ENCODE peak calls at places on chromosomes 7 and 10, in nine cellular contexts. One of them, this sample, is unnamed.

GRCh38 chr7:78326870-78327269 is 528.3 kb downstream of the PHTF2 start:
- DNase-seq in OCI-LY7: no peak
- DNase-seq in effector memory CD4-positive, alpha-beta T cell: no peak
- DNase-seq in fibroblast of lung: no peak
- DNase-seq in right atrium auricular region: no peak
- DNase-seq in NB4: no peak
- DNase-seq in AG10803: peak; percentile 55
- DNase-seq in neuronal stem cell: no peak
- DNase-seq in tibial artery: no peak
- DNase-seq in this sample: peak; percentile 4

GRCh38 chr10:100362570-100363496 is 15.8 kb downstream of the SCD start:
- DNase-seq in AG10803: no peak
- DNase-seq in fibroblast of lung: no peak
- DNase-seq in tibial artery: no peak
- DNase-seq in OCI-LY7: no peak
- DNase-seq in effector memory CD4-positive, alpha-beta T cell: no peak
- DNase-seq in neuronal stem cell: no peak
- DNase-seq in right atrium auricular region: no peak
- DNase-seq in NB4: no peak
- DNase-seq in this sample: no peak

GRCh38 chr7:94005753-94006152 is 1.6 kb upstream of the BET1 start:
- DNase-seq in fibroblast of lung: no peak
- DNase-seq in neuronal stem cell: no peak
- DNase-seq in right atrium auricular region: no peak
- DNase-seq in effector memory CD4-positive, alpha-beta T cell: no peak
- DNase-seq in NB4: no peak
- DNase-seq in tibial artery: no peak
- DNase-seq in OCI-LY7: no peak
- DNase-seq in AG10803: no peak
- DNase-seq in this sample: no peak

GRCh38 chr7:95577137-95577536 is 19.2 kb downstream of the PDK4 start:
- DNase-seq in tibial artery: no peak
- DNase-seq in OCI-LY7: no peak
- DNase-seq in NB4: no peak
- DNase-seq in right atrium auricular region: no peak
- DNase-seq in neuronal stem cell: no peak
- DNase-seq in AG10803: no peak
- DNase-seq in fibroblast of lung: no peak
- DNase-seq in effector memory CD4-positive, alpha-beta T cell: no peak
- DNase-seq in this sample: no peak

GRCh38 chr7:80057503-80057902 is 77.1 kb upstream of the GNAI1 start:
- DNase-seq in tibial artery: no peak
- DNase-seq in fibroblast of lung: no peak
- DNase-seq in AG10803: no peak
- DNase-seq in neuronal stem cell: no peak
- DNase-seq in OCI-LY7: no peak
- DNase-seq in NB4: no peak
- DNase-seq in effector memory CD4-positive, alpha-beta T cell: no peak
- DNase-seq in right atrium auricular region: no peak
- DNase-seq in this sample: no peak

GRCh38 chr7:39838326-39838725 is 111.7 kb upstream of the CDK13 start:
- DNase-seq in fibroblast of lung: peak; percentile 75
- DNase-seq in OCI-LY7: peak; percentile 1
- DNase-seq in AG10803: no peak
- DNase-seq in right atrium auricular region: no peak
- DNase-seq in effector memory CD4-positive, alpha-beta T cell: no peak
- DNase-seq in neuronal stem cell: no peak
- DNase-seq in tibial artery: no peak
- DNase-seq in NB4: peak; percentile 65
- DNase-seq in this sample: peak; percentile 21

GRCh38 chr7:106518986-106519385 is 142.0 kb downstream of the CCDC71L start:
- DNase-seq in right atrium auricular region: no peak
- DNase-seq in fibroblast of lung: no peak
- DNase-seq in OCI-LY7: no peak
- DNase-seq in effector memory CD4-positive, alpha-beta T cell: no peak
- DNase-seq in tibial artery: no peak
- DNase-seq in AG10803: no peak
- DNase-seq in neuronal stem cell: no peak
- DNase-seq in NB4: no peak
- DNase-seq in this sample: peak; percentile 34

GRCh38 chr10:97479939-97480338 is 18.3 kb downstream of the MMS19 start:
- DNase-seq in tibial artery: no peak
- DNase-seq in fibroblast of lung: no peak
- DNase-seq in right atrium auricular region: no peak
- DNase-seq in NB4: peak; percentile 51
- DNase-seq in AG10803: no peak
- DNase-seq in neuronal stem cell: peak; percentile 32
- DNase-seq in OCI-LY7: no peak
- DNase-seq in effector memory CD4-positive, alpha-beta T cell: no peak
- DNase-seq in this sample: no peak

GRCh38 chr7:128017460-128017859 is 13.8 kb downstream of the LRRC4 start:
- DNase-seq in effector memory CD4-positive, alpha-beta T cell: no peak
- DNase-seq in tibial artery: no peak
- DNase-seq in right atrium auricular region: no peak
- DNase-seq in OCI-LY7: no peak
- DNase-seq in fibroblast of lung: no peak
- DNase-seq in AG10803: no peak
- DNase-seq in NB4: no peak
- DNase-seq in neuronal stem cell: no peak
- DNase-seq in this sample: no peak

GRCh38 chr10:62038609-62039190 is 137.2 kb downstream of the ARID5B start:
- DNase-seq in neuronal stem cell: peak; percentile 54
- DNase-seq in tibial artery: peak; percentile 87
- DNase-seq in NB4: peak; percentile 75
- DNase-seq in right atrium auricular region: peak; percentile 77
- DNase-seq in effector memory CD4-positive, alpha-beta T cell: peak; percentile 57
- DNase-seq in fibroblast of lung: peak; percentile 84
- DNase-seq in AG10803: peak; percentile 75
- DNase-seq in OCI-LY7: peak; percentile 85
- DNase-seq in this sample: peak; percentile 85

GRCh38 chr10:88886557-88886956 is 6.5 kb downstream of the STAMBPL1 start:
- DNase-seq in effector memory CD4-positive, alpha-beta T cell: no peak
- DNase-seq in NB4: peak; percentile 40
- DNase-seq in OCI-LY7: peak; percentile 78
- DNase-seq in tibial artery: no peak
- DNase-seq in AG10803: no peak
- DNase-seq in fibroblast of lung: no peak
- DNase-seq in neuronal stem cell: no peak
- DNase-seq in right atrium auricular region: no peak
- DNase-seq in this sample: no peak

GRCh38 chr10:120011359-120012132 is 119.0 kb downstream of the SEC23IP start:
- DNase-seq in AG10803: no peak
- DNase-seq in fibroblast of lung: no peak
- DNase-seq in effector memory CD4-positive, alpha-beta T cell: no peak
- DNase-seq in right atrium auricular region: no peak
- DNase-seq in OCI-LY7: no peak
- DNase-seq in neuronal stem cell: no peak
- DNase-seq in NB4: no peak
- DNase-seq in tibial artery: no peak
- DNase-seq in this sample: no peak

GRCh38 chr7:138979988-138980574 is 1.1 kb downstream of the KIAA1549 start:
- DNase-seq in NB4: no peak
- DNase-seq in AG10803: peak; percentile 18
- DNase-seq in OCI-LY7: no peak
- DNase-seq in effector memory CD4-positive, alpha-beta T cell: no peak
- DNase-seq in right atrium auricular region: no peak
- DNase-seq in neuronal stem cell: no peak
- DNase-seq in tibial artery: no peak
- DNase-seq in fibroblast of lung: no peak
- DNase-seq in this sample: peak; percentile 26

GRCh38 chr7:104980969-104981670 is 32.9 kb upstream of the KMT2E start:
- DNase-seq in OCI-LY7: peak; percentile 84
- DNase-seq in effector memory CD4-positive, alpha-beta T cell: no peak
- DNase-seq in right atrium auricular region: no peak
- DNase-seq in AG10803: peak; percentile 51
- DNase-seq in fibroblast of lung: peak; percentile 71
- DNase-seq in NB4: peak; percentile 77
- DNase-seq in neuronal stem cell: peak; percentile 30
- DNase-seq in tibial artery: no peak
- DNase-seq in this sample: peak; percentile 74

GRCh38 chr7:116212859-116213258 is 2.5 kb downstream of the TES start:
- DNase-seq in NB4: no peak
- DNase-seq in right atrium auricular region: no peak
- DNase-seq in fibroblast of lung: peak; percentile 75
- DNase-seq in neuronal stem cell: no peak
- DNase-seq in AG10803: peak; percentile 91
- DNase-seq in OCI-LY7: no peak
- DNase-seq in effector memory CD4-positive, alpha-beta T cell: no peak
- DNase-seq in tibial artery: no peak
- DNase-seq in this sample: peak; percentile 63
- H3K4me3 ChIP-seq in NB4: no peak overlapping the region
- H3K4me3 ChIP-seq in right atrium auricular region: peak overlapping the region; percentile 67
- H3K4me3 ChIP-seq in fibroblast of lung: peak overlapping the region; percentile 82
- H3K4me3 ChIP-seq in neuronal stem cell: no peak overlapping the region
- H3K4me3 ChIP-seq in AG10803: peak overlapping the region; percentile 78
- H3K4me3 ChIP-seq in OCI-LY7: no peak overlapping the region
- H3K4me3 ChIP-seq in effector memory CD4-positive, alpha-beta T cell: peak overlapping the region; percentile 74
- H3K4me3 ChIP-seq in tibial artery: peak overlapping the region; percentile 80
- H3K4me3 ChIP-seq in this sample: no peak overlapping the region

DNA sequence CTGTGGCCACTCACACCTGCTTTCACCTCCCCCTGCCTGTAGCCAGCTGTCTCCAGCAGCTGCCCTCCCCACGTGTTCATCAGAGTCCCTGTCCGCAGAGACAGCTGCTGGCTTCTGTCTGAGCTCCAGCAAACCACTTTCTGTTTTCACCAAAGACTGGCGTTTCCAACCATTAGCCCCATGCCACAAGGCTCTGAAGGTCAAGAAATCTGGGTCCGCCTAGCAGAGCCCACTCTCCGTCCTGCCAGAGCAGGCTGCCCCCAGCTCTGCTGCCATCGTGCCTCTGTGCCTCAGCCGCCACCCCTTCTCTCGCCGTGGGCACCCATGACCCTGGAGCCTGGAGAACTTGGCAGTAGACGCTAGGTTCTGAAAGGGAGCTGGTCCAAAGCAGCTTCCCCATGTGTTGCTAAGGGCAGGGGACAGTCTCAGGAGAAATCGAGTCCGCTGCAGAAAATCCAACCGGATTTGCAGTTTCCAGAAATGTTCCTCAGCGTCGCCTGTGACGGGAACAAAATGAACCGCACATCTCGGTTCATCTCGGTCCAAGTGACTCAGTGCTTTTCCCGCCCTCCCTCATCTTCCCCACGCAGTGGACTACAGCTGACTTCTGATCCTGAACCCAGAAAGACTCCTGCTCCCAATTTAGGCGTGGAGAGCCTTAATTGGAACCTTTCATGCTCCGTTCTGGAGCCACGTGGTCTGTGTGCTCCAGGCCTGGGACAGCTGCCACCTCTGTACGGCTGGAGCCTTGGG is 28.0 kb downstream of the TMEM120A start:
- DNase-seq in OCI-LY7: no peak
- DNase-seq in NB4: no peak
- DNase-seq in neuronal stem cell: no peak
- DNase-seq in tibial artery: peak; percentile 94
- DNase-seq in effector memory CD4-positive, alpha-beta T cell: no peak
- DNase-seq in right atrium auricular region: peak; percentile 90
- DNase-seq in AG10803: peak; percentile 81
- DNase-seq in fibroblast of lung: peak; percentile 51
- DNase-seq in this sample: peak; percentile 51
- H3K4me3 ChIP-seq in OCI-LY7: no peak overlapping the region
- H3K4me3 ChIP-seq in NB4: no peak overlapping the region
- H3K4me3 ChIP-seq in neuronal stem cell: no peak overlapping the region
- H3K4me3 ChIP-seq in tibial artery: peak overlapping the region; percentile 41
- H3K4me3 ChIP-seq in effector memory CD4-positive, alpha-beta T cell: no peak overlapping the region
- H3K4me3 ChIP-seq in right atrium auricular region: peak overlapping the region; percentile 12
- H3K4me3 ChIP-seq in AG10803: peak overlapping the region; percentile 36
- H3K4me3 ChIP-seq in fibroblast of lung: no peak overlapping the region
- H3K4me3 ChIP-seq in this sample: no peak overlapping the region

GRCh38 chr10:17410907-17411306 is 43.5 kb downstream of the ST8SIA6 start:
- DNase-seq in effector memory CD4-positive, alpha-beta T cell: no peak
- DNase-seq in fibroblast of lung: no peak
- DNase-seq in OCI-LY7: no peak
- DNase-seq in AG10803: no peak
- DNase-seq in tibial artery: no peak
- DNase-seq in neuronal stem cell: no peak
- DNase-seq in right atrium auricular region: no peak
- DNase-seq in NB4: no peak
- DNase-seq in this sample: no peak

GRCh38 chr10:17407040-17407439 is 47.4 kb downstream of the ST8SIA6 start:
- DNase-seq in AG10803: no peak
- DNase-seq in neuronal stem cell: no peak
- DNase-seq in effector memory CD4-positive, alpha-beta T cell: no peak
- DNase-seq in fibroblast of lung: no peak
- DNase-seq in OCI-LY7: no peak
- DNase-seq in NB4: no peak
- DNase-seq in right atrium auricular region: no peak
- DNase-seq in tibial artery: no peak
- DNase-seq in this sample: no peak

GRCh38 chr10:17409170-17409733 is 45.1 kb downstream of the ST8SIA6 start:
- DNase-seq in NB4: no peak
- DNase-seq in effector memory CD4-positive, alpha-beta T cell: no peak
- DNase-seq in tibial artery: no peak
- DNase-seq in neuronal stem cell: no peak
- DNase-seq in OCI-LY7: no peak
- DNase-seq in AG10803: peak; percentile 6
- DNase-seq in right atrium auricular region: no peak
- DNase-seq in fibroblast of lung: peak; percentile 20
- DNase-seq in this sample: peak; percentile 36

DNA sequence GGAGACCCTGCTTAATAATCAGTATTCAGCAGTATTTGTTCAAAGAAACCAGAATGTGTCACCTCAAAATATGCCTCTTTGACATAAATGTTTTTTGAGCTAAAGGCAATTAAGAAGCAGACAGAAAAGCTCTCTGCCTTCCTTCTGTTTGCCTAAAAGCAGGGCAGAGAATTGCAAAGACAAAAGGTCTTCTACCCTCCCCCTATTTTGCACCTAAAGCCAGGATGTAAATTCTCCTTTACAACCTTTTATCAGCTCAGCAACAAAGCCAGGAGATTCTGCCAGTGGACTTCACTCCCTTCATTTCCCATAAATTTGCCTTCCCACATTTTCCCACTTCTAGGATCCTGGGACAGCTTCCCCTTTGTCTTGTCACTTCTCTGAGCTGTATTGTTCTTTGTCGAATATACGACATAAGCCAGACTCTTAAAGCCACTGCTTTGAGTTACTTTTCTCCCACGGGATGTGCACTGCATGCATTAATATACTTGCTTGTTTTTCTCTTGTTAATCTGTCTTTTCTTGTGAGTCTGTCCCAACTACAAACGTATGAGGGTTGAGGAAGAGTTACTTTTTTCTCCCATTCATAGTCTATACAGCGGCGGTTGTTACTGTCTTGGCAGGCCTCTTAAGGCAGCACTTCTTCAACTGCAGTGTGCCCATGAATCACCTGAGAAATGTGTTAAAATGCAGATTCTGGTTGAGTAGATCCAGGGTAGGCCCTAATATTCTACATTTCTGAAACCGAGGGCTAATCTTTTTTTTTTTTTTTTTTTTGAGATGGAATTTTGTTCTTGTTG is 48.2 kb downstream of the ST8SIA6 start:
- DNase-seq in effector memory CD4-positive, alpha-beta T cell: no peak
- DNase-seq in right atrium auricular region: no peak
- DNase-seq in neuronal stem cell: no peak
- DNase-seq in OCI-LY7: no peak
- DNase-seq in fibroblast of lung: no peak
- DNase-seq in tibial artery: no peak
- DNase-seq in NB4: no peak
- DNase-seq in AG10803: no peak
- DNase-seq in this sample: no peak
- H3K4me3 ChIP-seq in effector memory CD4-positive, alpha-beta T cell: no peak overlapping the region
- H3K4me3 ChIP-seq in right atrium auricular region: no peak overlapping the region
- H3K4me3 ChIP-seq in neuronal stem cell: no peak overlapping the region
- H3K4me3 ChIP-seq in OCI-LY7: no peak overlapping the region
- H3K4me3 ChIP-seq in fibroblast of lung: no peak overlapping the region
- H3K4me3 ChIP-seq in tibial artery: no peak overlapping the region
- H3K4me3 ChIP-seq in NB4: no peak overlapping the region
- H3K4me3 ChIP-seq in AG10803: no peak overlapping the region
- H3K4me3 ChIP-seq in this sample: no peak overlapping the region

GRCh38 chr10:44510716-44511115 is 125.8 kb upstream of the CXCL12 start:
- DNase-seq in neuronal stem cell: no peak
- DNase-seq in fibroblast of lung: no peak
- DNase-seq in OCI-LY7: no peak
- DNase-seq in tibial artery: no peak
- DNase-seq in NB4: no peak
- DNase-seq in effector memory CD4-positive, alpha-beta T cell: no peak
- DNase-seq in AG10803: peak; percentile 83
- DNase-seq in right atrium auricular region: no peak
- DNase-seq in this sample: peak; percentile 86
- H3K4me3 ChIP-seq in neuronal stem cell: no peak overlapping the region
- H3K4me3 ChIP-seq in fibroblast of lung: no peak overlapping the region
- H3K4me3 ChIP-seq in OCI-LY7: no peak overlapping the region
- H3K4me3 ChIP-seq in tibial artery: no peak overlapping the region
- H3K4me3 ChIP-seq in NB4: no peak overlapping the region
- H3K4me3 ChIP-seq in effector memory CD4-positive, alpha-beta T cell: no peak overlapping the region
- H3K4me3 ChIP-seq in AG10803: no peak overlapping the region
- H3K4me3 ChIP-seq in right atrium auricular region: no peak overlapping the region
- H3K4me3 ChIP-seq in this sample: no peak overlapping the region